ENCODE peak calls at places on chromosomes 1 and 21, in six cellular contexts. O, G, E, K, H and Q are unnamed samples.

GRCh38 chr1:169610858-169611257 is 19.1 kb downstream of the SELP start:
- DNase-seq in E (no peak), H (no peak), O (no peak), K (no peak), G (no peak), Q (no peak)

GRCh38 chr21:42833439-42833815 is 45.9 kb downstream of the WDR4 start:
- DNase-seq in E (peak), G (no peak), O (no peak), K (no peak), H (peak), Q (no peak)

GRCh38 chr1:114536043-114536442 is 25.0 kb upstream of the TRIM33 start:
- DNase-seq in H (no peak), G (no peak), K (no peak), O (no peak), E (no peak), Q (no peak)

GRCh38 chr1:229993894-229994293 is 73.1 kb upstream of the GALNT2 start:
- DNase-seq in O (no peak), K (no peak), H (no peak), G (no peak), E (no peak), Q (no peak)

GRCh38 chr1:3618904-3619671 is 5.7 kb upstream of the TPRG1L start:
- DNase-seq in K (peak), G (peak), H (peak), O (peak), E (peak), Q (no peak)

GRCh38 chr1:26838474-26839338 is 12.2 kb downstream of the ZDHHC18 start:
- DNase-seq in O (peak), H (peak), G (no peak), K (no peak), E (no peak), Q (no peak)

GRCh38 chr1:99816656-99817055 is 33.5 kb upstream of the AGL start:
- DNase-seq in G (no peak), O (no peak), K (no peak), H (no peak), E (no peak), Q (no peak)

GRCh38 chr1:156931974-156932710 is 11.7 kb downstream of the LRRC71 start:
- DNase-seq in O (no peak), H (no peak), K (no peak), G (no peak), E (no peak), Q (no peak)

GRCh38 chr1:61441723-61442262 is 283.1 kb downstream of the TM2D1 start:
- DNase-seq in K (no peak), G (no peak), H (no peak), E (peak), O (no peak), Q (peak)

GRCh38 chr1:182786223-182787001 is 3.2 kb upstream of the NPL start:
- DNase-seq in E (peak), H (peak), K (no peak), O (peak), G (peak), Q (peak)

GRCh38 chr1:100703052-100703451 is 16.5 kb upstream of the VCAM1 start:
- DNase-seq in G (no peak), O (no peak), E (no peak), K (no peak), H (no peak), Q (no peak)

GRCh38 chr1:25805863-25806225 is 5.9 kb downstream of the SELENON start:
- DNase-seq in K (peak), O (no peak), G (peak), E (peak), H (no peak), Q (no peak)

GRCh38 chr1:245771521-245772281 is 616.9 kb downstream of the KIF26B start:
- DNase-seq in O (no peak), K (no peak), H (no peak), E (peak), G (peak), Q (no peak)